ENCODE peak calls at places on chromosomes 1 and 21, in eight cellular contexts. O is T-helper 22 cell; R is RWPE1; T is T-helper 2 cell; V is stimulated activated CD4-positive, alpha-beta T cell treated with anti-CD3 and anti-CD28 coated beads, Interleukin-15, amount 100 ng/mL, for 1 hour; I is activated effector memory CD4-positive, alpha-beta T cell treated with anti-CD3 and anti-CD28 coated beads, Interleukin-2, amount 50 U/mL, for 16 hours; Y is HFFc6; A is endodermal cell. E is an unnamed sample.
A peak's percentile ranks its signal among the peaks of the same experiment; 100 is the strongest.

GRCh38 chr1:204301171-204301957 is 58.4 kb downstream of the PLEKHA6 start:
- DNase-seq in O (no peak), R (peak; percentile 91), T (no peak), V (no peak), I (no peak), Y (no peak), A (no peak), E (no peak)

GRCh38 chr1:237041461-237041794 is 556 bp upstream of the RYR2 start:
- DNase-seq in O (no peak), R (no peak), T (no peak), V (no peak), I (no peak), Y (no peak), A (no peak), E (no peak)

GRCh38 chr1:28176492-28177470 is at the start of gene PTAFR:
- DNase-seq in O (no peak), R (no peak), T (no peak), V (no peak), I (no peak), Y (no peak), A (no peak), E (no peak)

GRCh38 chr21:35868005-35868868 is 192.1 kb downstream of the SETD4 start:
- DNase-seq in O (no peak), R (no peak), T (no peak), V (no peak), I (no peak), Y (no peak), A (no peak), E (no peak)

GRCh38 chr1:1168156-1168450 is 5.6 kb upstream of the TTLL10 start:
- DNase-seq in O (no peak), R (no peak), T (no peak), V (no peak), I (no peak), Y (no peak), A (no peak), E (no peak)

GRCh38 chr1:182113879-182114626 is 52.5 kb upstream of the ZNF648 start:
- DNase-seq in O (no peak), R (no peak), T (no peak), V (no peak), I (no peak), Y (no peak), A (no peak), E (no peak)

GRCh38 chr1:178964469-178965330 is 61.0 kb upstream of the FAM20B start:
- DNase-seq in O (no peak), R (no peak), T (no peak), V (no peak), I (no peak), Y (no peak), A (no peak), E (no peak)

GRCh38 chr1:19066248-19066873 is 109.9 kb upstream of the IFFO2 start:
- DNase-seq in O (no peak), R (peak; percentile 43), T (no peak), V (no peak), I (no peak), Y (no peak), A (peak; percentile 67), E (no peak)

GRCh38 chr21:38664821-38665220 is 140.9 kb upstream of the ETS2 start:
- DNase-seq in O (no peak), R (no peak), T (no peak), V (no peak), I (no peak), Y (no peak), A (no peak), E (no peak)

GRCh38 chr21:40146201-40146890 is 279.1 kb downstream of the PCP4 start:
- DNase-seq in O (no peak), R (no peak), T (no peak), V (no peak), I (no peak), Y (no peak), A (no peak), E (no peak)

GRCh38 chr1:9593492-9594465 is 5.1 kb downstream of the TMEM201 start:
- DNase-seq in O (no peak), R (peak; percentile 75), T (no peak), V (no peak), I (peak; percentile 74), Y (peak; percentile 62), A (peak; percentile 94), E (peak; percentile 64)

GRCh38 chr1:196309386-196309785 is 298.9 kb downstream of the KCNT2 start:
- DNase-seq in O (no peak), R (peak; percentile 38), T (no peak), V (no peak), I (no peak), Y (peak; percentile 43), A (no peak), E (no peak)

GRCh38 chr21:25722631-25723030 is 12.1 kb downstream of the ATP5PF start:
- DNase-seq in O (no peak), R (no peak), T (no peak), V (no peak), I (no peak), Y (no peak), A (no peak), E (no peak)

GRCh38 chr1:87402192-87403046 is 73.7 kb downstream of the LMO4 start:
- DNase-seq in O (no peak), R (no peak), T (no peak), V (no peak), I (no peak), Y (no peak), A (no peak), E (no peak)

GRCh38 chr1:79304131-79304530 is 297.6 kb upstream of the ADGRL4 start:
- DNase-seq in O (no peak), R (no peak), T (no peak), V (no peak), I (no peak), Y (peak; percentile 39), A (no peak), E (no peak)

E was measured in activated CD4-positive, alpha-beta memory T cell treated with anti-CD3 and anti-CD28 coated beads, Interleukin-2, amount 10 ng/mL, durations not matched to agents 7 days and 5 days.